ENCODE peak calls at places on chromosomes 5 and 9, in six cellular contexts. M is GM23248; U is right lobe of liver; Z is pancreas; X is CD4-positive, alpha-beta T cell; L is upper lobe of right lung. T is an unnamed sample.

GRCh38 chr9:15416880-15417279 is 5.8 kb upstream of the SNAPC3 start:
- DNase-seq in U (no peak), X (peak), Z (no peak), L (no peak), M (peak), T (peak)

GRCh38 chr9:17795708-17796107 is 216.8 kb downstream of the SH3GL2 start:
- DNase-seq in X (no peak), Z (no peak), U (no peak), L (no peak), M (no peak), T (no peak)

GRCh38 chr9:94086961-94087360 is 2.7 kb downstream of the PTPDC1 start:
- DNase-seq in L (no peak), Z (no peak), X (no peak), M (no peak), U (no peak), T (no peak)

GRCh38 chr9:113513541-113513940 is 50.0 kb downstream of the RGS3 start:
- DNase-seq in X (no peak), Z (no peak), L (no peak), U (no peak), M (no peak), T (no peak)

GRCh38 chr9:97786341-97786740 is 66.7 kb upstream of the FOXE1 start:
- DNase-seq in Z (no peak), M (peak), X (no peak), U (no peak), L (no peak), T (no peak)

GRCh38 chr9:133103183-133103986 is 17.7 kb downstream of the RALGDS start:
- DNase-seq in X (peak), Z (peak), M (peak), L (peak), U (peak), T (no peak)

GRCh38 chr5:170643591-170643990 is 139.8 kb downstream of the KCNIP1 start:
- DNase-seq in U (no peak), L (peak), Z (no peak), X (no peak), M (no peak), T (no peak)

GRCh38 chr9:127884427-127884911 is 7.0 kb upstream of the AK1 start:
- DNase-seq in Z (peak), M (no peak), X (no peak), U (peak), L (peak), T (no peak)

GRCh38 chr9:73558471-73558870 is 406.8 kb downstream of the ANXA1 start:
- DNase-seq in X (no peak), Z (no peak), U (no peak), L (no peak), M (no peak), T (no peak)

GRCh38 chr5:140205952-140206351 is 31.0 kb downstream of the CYSTM1 start:
- DNase-seq in Z (no peak), L (no peak), U (no peak), X (no peak), M (peak), T (no peak)

GRCh38 chr5:140205216-140205615 is 30.2 kb downstream of the CYSTM1 start:
- DNase-seq in Z (no peak), M (peak), L (no peak), X (no peak), U (no peak), T (no peak)

GRCh38 chr5:140202610-140203009 is 27.6 kb downstream of the CYSTM1 start:
- DNase-seq in L (no peak), U (no peak), Z (no peak), M (no peak), X (no peak), T (no peak)

GRCh38 chr5:140208065-140208464 is 33.1 kb downstream of the CYSTM1 start:
- DNase-seq in U (no peak), Z (no peak), L (no peak), X (no peak), M (no peak), T (no peak)

DNA sequence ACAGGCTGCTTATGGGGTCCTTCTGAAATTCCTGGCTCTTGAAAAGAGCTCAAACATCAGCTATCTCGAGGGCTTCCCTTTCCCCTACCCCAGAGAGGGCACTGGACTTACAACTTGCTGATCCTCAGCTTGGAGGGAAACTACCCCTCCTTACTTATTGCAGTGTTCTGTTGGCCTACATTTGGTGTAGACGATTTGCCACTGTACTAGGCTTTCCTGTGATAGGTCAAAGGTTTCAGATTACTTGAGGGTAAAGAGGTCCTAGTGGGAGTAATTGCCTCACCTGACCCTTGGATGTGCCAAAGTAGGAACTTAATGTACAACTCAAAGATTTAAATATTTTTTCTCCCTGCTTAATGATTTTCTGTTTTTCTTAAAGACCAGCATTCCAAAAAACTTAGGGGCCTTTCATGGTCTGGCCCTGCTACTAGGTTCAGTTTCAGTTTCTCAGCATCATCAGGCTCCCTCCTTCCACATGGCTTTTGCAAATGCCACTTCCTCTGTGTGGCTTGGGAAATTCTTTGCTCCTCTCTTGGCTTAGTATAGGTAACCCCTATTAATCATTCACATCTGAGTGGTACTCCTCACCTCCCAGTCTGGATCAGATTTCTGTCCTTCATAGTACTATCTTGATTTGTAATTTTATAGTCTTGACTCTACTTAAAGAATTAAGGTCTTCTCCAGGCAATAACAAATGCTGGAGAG is 32.4 kb downstream of the CYSTM1 start:
- DNase-seq in U (no peak), X (no peak), L (no peak), Z (no peak), M (no peak), T (no peak)
- H3K27ac ChIP-seq in U (no peak), X (no peak), L (no peak), Z (no peak), M (no peak), T (no peak)

DNA sequence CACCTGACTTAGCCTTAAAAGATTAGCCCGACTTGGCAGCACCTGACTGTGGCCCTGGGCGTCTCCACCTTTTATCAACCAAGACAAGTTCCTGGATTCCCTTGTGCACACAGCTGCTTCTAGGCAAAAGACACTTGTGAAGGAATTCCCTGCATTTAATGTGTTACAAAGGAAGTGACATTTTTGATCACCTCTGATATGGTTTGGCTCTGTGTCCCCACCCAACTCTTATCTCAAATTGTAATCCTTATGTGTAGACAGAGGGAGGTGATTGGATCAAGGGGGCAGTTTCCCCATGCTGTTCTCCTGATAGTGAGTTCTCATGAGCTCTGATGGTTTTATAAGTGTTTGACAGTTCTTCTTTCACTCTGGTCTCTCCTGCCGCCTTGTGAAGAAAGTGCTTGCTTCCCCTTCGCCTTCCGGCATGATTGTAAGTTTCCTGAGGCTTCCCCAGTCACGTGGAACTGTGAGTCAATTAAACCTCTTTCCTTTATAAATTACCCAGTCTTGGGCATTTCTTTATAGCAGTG is 2.6 kb upstream of the CPEB4 start:
- DNase-seq in M (no peak), X (no peak), L (no peak), U (no peak), Z (no peak), T (no peak)
- H3K27ac ChIP-seq in M (no peak), X (no peak), L (peak), U (no peak), Z (no peak), T (no peak)

GRCh38 chr5:140346348-140347221 is at the start of gene HBEGF:
- DNase-seq in X (peak), U (peak), M (peak), L (peak), Z (peak), T (peak)

GRCh38 chr5:140345919-140346347 is 470 bp downstream of the HBEGF start:
- DNase-seq in M (peak), U (peak), X (no peak), L (peak), Z (peak), T (no peak)

GRCh38 chr5:140347382-140347781 is 979 bp upstream of the HBEGF start:
- DNase-seq in Z (no peak), X (no peak), U (no peak), L (no peak), M (no peak), T (no peak)

GRCh38 chr5:140349244-140349643 is 2.8 kb upstream of the HBEGF start:
- DNase-seq in M (peak), U (no peak), L (no peak), X (no peak), Z (no peak), T (no peak)

DNA sequence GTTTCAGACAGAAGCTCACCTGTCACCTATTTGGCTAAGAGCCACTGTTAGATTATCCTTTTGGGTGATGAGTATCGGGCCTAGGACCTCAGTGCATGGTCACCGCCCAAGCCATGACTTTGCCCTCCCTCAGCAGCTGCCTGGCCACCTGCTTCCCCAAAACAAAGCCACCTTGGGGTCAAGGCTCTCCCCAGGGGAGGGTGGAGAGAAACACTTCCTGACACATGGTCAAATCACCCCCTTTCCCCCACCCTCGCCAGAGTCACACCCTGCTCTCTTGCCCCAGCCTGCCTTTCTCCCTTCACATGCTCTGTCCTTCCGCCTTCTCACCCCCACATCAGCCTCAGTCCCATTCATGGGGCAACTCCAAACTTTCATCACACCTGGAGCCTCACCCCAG is 1.7 kb upstream of the HBEGF start:
- DNase-seq in M (no peak), L (no peak), Z (no peak), X (no peak), U (no peak), T (peak)
- H3K27ac ChIP-seq in M (no peak), L (peak), Z (no peak), X (no peak), U (no peak), T (peak)

DNA sequence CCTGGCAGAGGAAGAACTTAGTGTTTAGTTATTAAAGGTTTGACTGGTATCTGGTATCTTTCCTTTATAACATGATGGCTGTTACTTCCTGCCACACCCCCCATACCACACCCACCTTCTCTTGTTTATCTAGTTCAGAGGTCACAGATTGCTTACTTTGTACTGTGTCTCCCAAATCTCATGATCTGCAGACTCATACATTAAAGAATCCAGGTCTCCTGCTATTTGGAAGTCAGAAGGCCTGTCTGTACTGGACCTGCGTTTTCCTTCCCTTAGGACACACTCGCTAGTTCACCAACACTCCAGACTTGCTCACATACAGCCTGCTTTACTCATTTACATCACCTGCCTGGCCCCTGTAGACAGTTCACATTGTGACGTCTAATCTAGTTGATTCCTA is 39.3 kb downstream of the NUDT12 start:
- DNase-seq in L (no peak), X (no peak), M (no peak), Z (no peak), U (no peak), T (peak)
- H3K27ac ChIP-seq in L (no peak), X (no peak), M (no peak), Z (no peak), U (no peak), T (peak)

GRCh38 chr9:130835441-130836298 is 616 bp downstream of the ABL1 start:
- DNase-seq in M (peak), Z (peak), L (peak), U (peak), X (peak), T (peak)

GRCh38 chr9:130842547-130842946 is 7.5 kb downstream of the ABL1 start:
- DNase-seq in U (no peak), L (no peak), Z (no peak), X (no peak), M (no peak), T (no peak)

GRCh38 chr9:130837644-130838043 is 2.6 kb downstream of the ABL1 start:
- DNase-seq in M (no peak), U (no peak), L (no peak), Z (no peak), X (no peak), T (no peak)

GRCh38 chr9:130837002-130837511 is 2.0 kb downstream of the ABL1 start:
- DNase-seq in U (no peak), X (no peak), Z (no peak), M (peak), L (no peak), T (no peak)

DNA sequence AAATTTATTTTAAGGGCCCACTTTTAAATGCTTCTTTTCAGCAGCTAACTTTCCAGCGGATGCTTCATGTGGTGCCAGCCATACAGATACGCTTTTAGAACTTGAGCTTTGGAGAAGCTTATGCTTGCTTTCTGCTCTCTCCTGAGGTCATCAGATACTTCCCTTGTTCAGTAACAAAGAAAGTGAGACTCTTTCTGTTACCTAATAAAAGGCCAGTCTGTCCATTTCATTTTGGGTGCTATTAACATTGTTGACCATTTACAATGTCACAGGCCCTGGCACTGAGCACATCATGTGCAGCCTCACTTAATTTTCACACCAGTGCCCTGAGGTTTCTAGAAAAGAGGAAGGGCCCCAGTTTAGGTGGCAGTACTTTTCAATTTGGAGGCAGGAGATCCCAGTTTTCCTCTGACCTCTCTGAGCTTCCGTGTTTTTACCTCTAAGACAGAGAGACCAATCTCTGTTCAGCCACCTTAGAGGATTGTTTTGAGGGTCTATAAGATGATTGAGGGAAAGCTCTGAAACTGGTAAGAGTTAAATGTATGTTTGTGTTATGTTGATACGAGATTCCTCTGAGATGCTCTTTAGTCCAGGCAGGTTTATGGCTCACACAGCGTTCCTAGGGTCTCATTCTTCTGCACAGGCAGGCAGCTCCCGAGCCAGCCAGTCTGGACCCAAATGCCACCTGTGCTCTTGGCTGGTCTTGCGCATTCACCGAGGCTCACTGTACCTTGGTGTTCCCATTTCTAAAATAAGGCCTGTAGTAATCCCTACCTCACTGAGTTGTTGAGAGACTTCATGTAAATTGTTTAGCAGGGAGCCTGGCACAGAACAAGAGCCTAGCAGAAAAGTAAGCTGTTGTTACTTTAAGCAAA is 4.4 kb downstream of the ABL1 start:
- DNase-seq in L (no peak), U (no peak), M (peak), Z (no peak), X (no peak), T (no peak)
- H3K27ac ChIP-seq in L (no peak), U (no peak), M (peak), Z (no peak), X (no peak), T (no peak)

GRCh38 chr9:115234094-115234493 is 116.1 kb upstream of the TNC start:
- DNase-seq in U (no peak), L (no peak), M (peak), Z (no peak), X (no peak), T (peak)
- H3K27ac ChIP-seq in U (no peak), L (no peak), M (no peak), Z (no peak), X (no peak), T (peak)

DNA sequence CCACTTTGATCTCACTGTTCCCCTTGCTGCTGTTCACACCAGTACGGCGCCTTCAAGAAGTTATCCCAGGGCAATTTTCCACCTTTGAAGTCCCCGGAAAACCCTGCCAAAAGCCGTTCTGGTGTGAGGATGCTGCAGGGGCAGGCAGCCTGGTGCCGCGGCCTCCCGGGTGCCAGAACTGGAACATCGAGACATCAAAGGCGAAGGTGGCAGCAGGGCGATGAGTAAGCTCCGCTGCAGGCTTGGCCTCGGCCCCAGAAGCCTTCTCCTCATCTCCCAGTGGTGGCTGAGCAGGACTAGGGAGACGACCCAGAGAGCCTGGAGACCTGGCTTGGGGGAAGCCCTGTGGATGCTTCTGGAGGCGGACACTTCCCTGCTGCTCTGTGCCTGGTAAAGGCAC is 115.3 kb upstream of the MSX2 start:
- DNase-seq in Z (peak), L (no peak), M (no peak), X (no peak), U (no peak), T (no peak)
- H3K27ac ChIP-seq in Z (no peak), L (no peak), M (no peak), X (no peak), U (no peak), T (no peak)

GRCh38 chr5:83972909-83973308 is 252.3 kb upstream of the HAPLN1 start:
- DNase-seq in X (no peak), Z (no peak), U (no peak), M (no peak), L (no peak), T (no peak)
- H3K27ac ChIP-seq in X (no peak), Z (no peak), U (no peak), M (no peak), L (no peak), T (no peak)